ENCODE peak calls at places on chromosomes 7 and 10, in five cellular contexts. T is DND-41, W is pancreas, R is IMR-90, L is lower lobe of right lung. X is an unnamed sample.

GRCh38 chr7:131942287-131943150 is 386.1 kb upstream of the PODXL start:
- DNase-seq in L (no peak), W (no peak), T (no peak), R (no peak), X (no peak)

GRCh38 chr10:4767033-4767814 is 58.8 kb upstream of the AKR1E2 start:
- DNase-seq in W (no peak), T (peak; percentile 30), L (no peak), R (peak; percentile 66), X (peak; percentile 11)

GRCh38 chr7:87328281-87328680 is 17.2 kb upstream of the CROT start:
- DNase-seq in L (no peak), T (no peak), R (peak; percentile 39), W (no peak), X (no peak)

GRCh38 chr10:97548828-97549455 is 23.6 kb upstream of the ANKRD2 start:
- DNase-seq in W (no peak), R (no peak), L (no peak), T (no peak), X (no peak)

GRCh38 chr7:18866359-18867036 is 250.9 kb downstream of the TWIST1 start:
- DNase-seq in W (peak; percentile 33), R (peak; percentile 100), L (no peak), T (no peak), X (no peak)

GRCh38 chr10:22560391-22561239 is 153.8 kb downstream of the PIP4K2A start:
- DNase-seq in W (no peak), T (no peak), R (no peak), L (no peak), X (peak; percentile 48)

GRCh38 chr7:149224352-149224751 is 15.1 kb upstream of the ZNF212 start:
- DNase-seq in T (no peak), W (no peak), L (no peak), R (no peak), X (no peak)

GRCh38 chr7:57579454-57579853 is 129.5 kb downstream of the ZNF716 start:
- DNase-seq in R (no peak), L (no peak), T (no peak), W (no peak), X (no peak)

GRCh38 chr10:53161231-53161630 is 388.6 kb upstream of the MBL2 start:
- DNase-seq in T (no peak), L (no peak), W (no peak), R (no peak), X (no peak)

GRCh38 chr10:71349401-71349800 is 30.3 kb downstream of the SLC29A3 start:
- DNase-seq in W (no peak), T (no peak), R (no peak), L (no peak), X (no peak)

GRCh38 chr7:138848056-138848975 is 50.3 kb upstream of the ATP6V0A4 start:
- DNase-seq in L (no peak), R (peak; percentile 57), W (no peak), T (no peak), X (no peak)

GRCh38 chr7:96426027-96426426 is 104.1 kb upstream of the SLC25A13 start:
- DNase-seq in W (no peak), L (no peak), R (no peak), T (no peak), X (no peak)

GRCh38 chr10:122154733-122155366 is 116.2 kb upstream of the BTBD16 start:
- DNase-seq in R (peak; percentile 83), L (no peak), T (no peak), W (no peak), X (no peak)

GRCh38 chr7:22319424-22320403 is 37.2 kb downstream of the RAPGEF5 start:
- DNase-seq in W (no peak), R (no peak), L (no peak), T (no peak), X (no peak)

DNA sequence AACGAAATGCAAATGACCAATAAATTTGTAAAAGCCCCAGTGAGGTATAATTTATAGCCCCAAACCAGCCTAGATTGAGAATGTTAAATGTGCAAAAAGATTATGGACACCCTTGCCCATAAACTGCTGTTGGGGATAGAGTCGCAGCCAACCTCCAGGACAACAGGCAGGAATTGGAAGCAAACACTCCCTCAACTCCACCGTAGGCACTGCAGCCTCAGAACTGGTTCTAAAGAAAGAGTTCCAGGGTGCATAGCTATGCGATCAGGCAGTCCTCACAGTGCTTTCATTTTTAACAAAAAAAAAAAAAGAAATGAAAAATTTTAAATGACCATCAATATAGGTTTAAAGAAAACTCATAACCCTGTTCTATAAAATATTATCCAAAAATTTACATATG is 86.2 kb downstream of the CXCL12 start:
- DNase-seq in T (no peak), W (no peak), R (no peak), L (no peak), X (no peak)
- H3K4me1 ChIP-seq in T (no peaks in the 10 kb centered on the region), W (no peaks in the 10 kb centered on the region), R (peaks cover 11% of the 10 kb centered on the region), L (peaks cover 9% of the 10 kb centered on the region), X (no peaks in the 10 kb centered on the region)

GRCh38 chr7:48042216-48042615 is 6.9 kb downstream of the C7orf57 start:
- DNase-seq in R (peak; percentile 7), L (no peak), W (no peak), T (no peak), X (no peak)
- H3K4me1 ChIP-seq in R (peaks cover 3% of the 10 kb centered on the region), L (no peaks in the 10 kb centered on the region), W (no peaks in the 10 kb centered on the region), T (no peaks in the 10 kb centered on the region), X (no peaks in the 10 kb centered on the region)

GRCh38 chr10:96056787-96057186 is 13.4 kb downstream of the CCNJ start:
- DNase-seq in L (no peak), R (no peak), T (no peak), W (no peak), X (no peak)

DNA sequence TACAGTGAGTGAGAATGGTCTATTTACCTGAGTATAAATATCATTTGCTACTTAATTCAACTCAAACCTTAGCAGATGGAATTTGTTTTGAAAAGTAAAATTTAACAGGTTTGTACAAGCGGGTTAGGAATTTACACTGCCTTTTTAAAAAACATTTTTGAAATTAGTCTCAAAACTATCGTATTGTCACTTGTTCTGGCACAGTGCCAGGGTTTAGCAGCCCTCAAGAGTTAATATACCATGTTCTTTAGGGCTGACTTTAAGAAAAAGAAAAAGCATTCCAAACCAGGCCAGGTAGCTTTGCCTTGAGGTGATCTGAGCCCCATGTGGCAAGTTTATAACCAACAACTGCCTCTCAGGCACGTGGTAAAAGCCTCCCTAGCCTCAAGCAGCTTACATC is 17.8 kb downstream of the CCNJ start:
- DNase-seq in R (no peak), L (no peak), W (no peak), T (no peak), X (no peak)
- H3K4me1 ChIP-seq in R (no peaks in the 10 kb centered on the region), L (no peaks in the 10 kb centered on the region), W (no peaks in the 10 kb centered on the region), T (no peaks in the 10 kb centered on the region), X (no peaks in the 10 kb centered on the region)

DNA sequence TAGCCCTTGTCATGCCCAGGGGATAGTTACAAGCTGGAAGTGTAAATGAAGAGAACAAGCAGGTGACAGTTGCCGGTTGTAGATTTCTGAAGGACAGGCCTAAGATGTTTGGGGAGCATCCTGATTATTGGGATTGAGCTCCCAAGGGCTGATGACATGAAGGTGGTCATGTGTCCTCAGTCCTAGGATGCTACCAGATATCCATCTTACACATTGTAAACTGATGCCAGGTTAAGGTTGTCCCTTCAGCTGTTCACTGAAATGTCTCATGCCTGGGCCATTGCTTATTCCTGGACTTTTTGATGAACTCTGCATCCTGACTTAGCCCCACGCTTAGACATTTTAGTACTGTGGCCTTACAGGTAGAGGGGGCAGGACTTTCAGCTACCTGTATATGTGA is 1.3 kb downstream of the ZMIZ2 start:
- DNase-seq in R (no peak), T (no peak), W (no peak), L (no peak), X (no peak)
- H3K4me1 ChIP-seq in R (peaks cover 20% of the 10 kb centered on the region), T (peaks cover 32% of the 10 kb centered on the region), W (no peaks in the 10 kb centered on the region), L (peaks cover 48% of the 10 kb centered on the region), X (peaks cover 16% of the 10 kb centered on the region)

DNA sequence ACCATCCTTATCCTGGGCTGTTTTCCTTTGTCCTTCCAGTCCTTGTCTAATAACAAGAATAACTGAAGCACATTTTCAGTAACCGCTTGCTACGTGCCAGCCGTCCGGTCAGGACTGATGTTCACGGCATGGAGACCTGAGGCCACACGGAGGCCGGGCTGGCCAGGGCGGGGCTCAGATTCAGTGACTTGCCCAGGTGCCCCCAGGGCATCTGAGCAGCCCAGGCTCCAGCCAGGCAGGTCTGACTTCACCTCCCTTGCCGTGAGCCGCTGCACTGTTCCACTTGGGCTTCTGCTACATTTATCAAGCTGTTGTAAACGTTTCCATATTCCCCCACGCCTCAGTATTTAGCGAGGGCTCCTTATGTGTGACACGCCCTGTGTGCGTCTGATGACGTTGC is 43.6 kb upstream of the AP5Z1 start:
- DNase-seq in T (no peak), L (no peak), W (no peak), R (no peak), X (no peak)
- H3K4me1 ChIP-seq in T (peaks cover 38% of the 10 kb centered on the region), L (peaks cover 26% of the 10 kb centered on the region), W (no peaks in the 10 kb centered on the region), R (no peaks in the 10 kb centered on the region), X (no peaks in the 10 kb centered on the region)

GRCh38 chr7:31853380-31853779 is 166.4 kb downstream of the PPP1R17 start:
- DNase-seq in T (no peak), R (peak; percentile 35), L (no peak), W (no peak), X (no peak)

GRCh38 chr7:31850066-31850465 is 163.1 kb downstream of the PPP1R17 start:
- DNase-seq in W (no peak), L (no peak), T (no peak), R (peak; percentile 63), X (no peak)

GRCh38 chr7:31852438-31852837 is 165.4 kb downstream of the PPP1R17 start:
- DNase-seq in L (no peak), W (no peak), T (no peak), R (no peak), X (no peak)

GRCh38 chr7:31855530-31855929 is 168.5 kb downstream of the PPP1R17 start:
- DNase-seq in W (no peak), L (no peak), R (no peak), T (no peak), X (no peak)

DNA sequence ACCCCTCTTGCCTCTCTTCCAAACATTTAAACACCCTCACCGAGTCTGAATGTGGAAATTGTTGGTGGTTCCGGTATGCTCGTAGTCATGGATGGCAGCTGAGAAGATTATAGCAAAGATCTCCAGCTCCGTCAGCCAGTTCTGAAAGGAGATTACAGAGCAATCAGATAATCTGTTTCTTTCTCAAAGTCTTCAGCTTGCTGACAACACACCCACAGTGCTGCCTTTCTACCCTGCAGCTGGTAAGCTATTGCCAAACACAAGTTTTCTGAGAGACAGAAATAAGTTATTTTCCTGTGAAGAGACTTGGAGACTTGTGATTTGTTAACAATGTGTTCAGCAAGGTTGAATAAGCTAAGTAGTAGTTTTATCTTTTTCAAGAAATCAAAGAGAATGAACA is 163.6 kb downstream of the PPP1R17 start:
- DNase-seq in L (no peak), R (peak; percentile 9), T (no peak), W (no peak), X (no peak)
- H3K4me1 ChIP-seq in L (no peaks in the 10 kb centered on the region), R (peaks cover 1% of the 10 kb centered on the region), T (no peaks in the 10 kb centered on the region), W (no peaks in the 10 kb centered on the region), X (no peaks in the 10 kb centered on the region)

GRCh38 chr7:43668035-43668434 is 61.3 kb downstream of the COA1 start:
- DNase-seq in R (no peak), L (no peak), W (no peak), T (no peak), X (no peak)
- H3K4me1 ChIP-seq in R (peaks cover 2% of the 10 kb centered on the region), L (no peaks in the 10 kb centered on the region), W (peaks cover 11% of the 10 kb centered on the region), T (no peaks in the 10 kb centered on the region), X (no peaks in the 10 kb centered on the region)

GRCh38 chr10:101773923-101774588 is 1.9 kb downstream of the FGF8 start:
- DNase-seq in W (no peak), R (no peak), T (no peak), L (no peak), X (no peak)

GRCh38 chr10:101775273-101776131 is at the start of gene FGF8:
- DNase-seq in W (no peak), L (no peak), R (no peak), T (no peak), X (no peak)

GRCh38 chr10:101772017-101772894 is 3.7 kb downstream of the FGF8 start:
- DNase-seq in T (no peak), R (no peak), L (no peak), W (no peak), X (no peak)

GRCh38 chr10:101772895-101773761 is 2.8 kb downstream of the FGF8 start:
- DNase-seq in R (no peak), T (no peak), W (no peak), L (no peak), X (no peak)

GRCh38 chr10:101774589-101775272 is 1.2 kb downstream of the FGF8 start:
- DNase-seq in T (no peak), W (no peak), L (no peak), R (no peak), X (no peak)
- H3K4me1 ChIP-seq in T (no peaks in the 10 kb centered on the region), W (no peaks in the 10 kb centered on the region), L (peaks cover 32% of the 10 kb centered on the region), R (peaks cover 2% of the 10 kb centered on the region), X (peaks cover 35% of the 10 kb centered on the region)

X was measured in neuronal stem cell.